ENCODE peak calls at places on chromosomes 2 and 18, in four cellular contexts. F is HL-60, J is K562, D is GM12878. A is an unnamed sample.

GRCh38 chr2:182682210-182682609 is 33.8 kb upstream of the DNAJC10 start:
- DNase-seq in F (no peak), J (no peak), D (no peak), A (no peak)

GRCh38 chr18:45412577-45412976 is 202.7 kb upstream of the SLC14A2 start:
- DNase-seq in F (no peak), J (no peak), D (peak), A (no peak)

GRCh38 chr2:235644191-235644590 is 150.3 kb downstream of the AGAP1 start:
- DNase-seq in F (no peak), J (no peak), D (no peak), A (no peak)

GRCh38 chr2:129199501-129199900 is 780.0 kb upstream of the RAB6C start:
- DNase-seq in F (no peak), J (no peak), D (no peak), A (no peak)

GRCh38 chr18:48766487-48766886 is 184.3 kb downstream of the SMAD7 start:
- DNase-seq in F (no peak), J (no peak), D (no peak), A (no peak)

GRCh38 chr2:8006181-8006580 is 675.7 kb upstream of the ID2 start:
- DNase-seq in F (no peak), J (no peak), D (no peak), A (no peak)

GRCh38 chr18:7590800-7591560 is 23.9 kb downstream of the PTPRM start:
- DNase-seq in F (no peak), J (no peak), D (no peak), A (no peak)

GRCh38 chr2:96205238-96205637 is 3.4 kb downstream of the STARD7 start:
- DNase-seq in F (no peak), J (no peak), D (no peak), A (no peak)

GRCh38 chr2:155176345-155176744 is 477.9 kb downstream of the KCNJ3 start:
- DNase-seq in F (no peak), J (no peak), D (no peak), A (no peak)

GRCh38 chr2:42297322-42297936 is 63.6 kb downstream of the COX7A2L start:
- DNase-seq in F (no peak), J (no peak), D (no peak), A (no peak)

GRCh38 chr2:105321875-105322646 is 7.5 kb downstream of the TGFBRAP1 start:
- DNase-seq in F (no peak), J (no peak), D (no peak), A (no peak)

GRCh38 chr2:159960413-159960812 is 102.0 kb downstream of the PLA2R1 start:
- DNase-seq in F (no peak), J (no peak), D (peak), A (no peak)
- TF ChIP-seq SPI1 in F (no peak), J (no peak), D (no peak), A (no peak)

GRCh38 chr2:14520385-14520945 is 112.1 kb upstream of the LRATD1 start:
- DNase-seq in F (no peak), J (no peak), D (no peak), A (no peak)
- TF ChIP-seq SPI1 in F (no peak), J (no peak), D (no peak), A (no peak)

GRCh38 chr18:23250893-23251656 is 115.8 kb downstream of the CABLES1 start:
- DNase-seq in F (peak), J (no peak), D (no peak), A (no peak)
- TF ChIP-seq SPI1 in F (no peak), J (no peak), D (no peak), A (no peak)

GRCh38 chr18:72336786-72337185 is 207.4 kb downstream of the CBLN2 start:
- DNase-seq in F (no peak), J (no peak), D (no peak), A (no peak)
- TF ChIP-seq SPI1 in F (no peak), J (no peak), D (no peak), A (no peak)

DNA sequence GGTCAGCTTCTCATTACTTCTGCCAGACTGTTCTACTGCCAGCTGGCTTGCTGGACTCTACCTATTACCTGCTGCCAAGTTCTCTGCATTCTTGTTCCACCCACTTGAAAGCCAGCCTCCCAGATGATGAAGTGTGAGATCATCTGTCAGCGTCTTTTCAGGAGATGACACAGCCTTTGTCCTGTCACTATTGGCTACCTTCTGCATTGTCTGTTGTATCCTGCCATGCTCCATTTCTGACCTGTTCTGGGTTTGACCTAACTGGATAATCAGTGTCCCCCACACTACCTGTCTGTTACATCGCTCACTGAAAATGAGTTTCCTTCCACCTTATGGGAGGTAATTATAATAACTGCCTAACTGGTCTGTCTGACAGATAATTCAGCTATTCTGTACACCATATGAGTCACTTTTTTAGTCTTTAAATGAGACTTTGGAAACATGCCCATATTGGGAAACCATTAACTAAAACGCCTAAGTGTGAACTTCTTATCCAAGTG is 520.6 kb downstream of the METTL4 start:
- DNase-seq in F (no peak), J (no peak), D (no peak), A (no peak)
- TF ChIP-seq SPI1 in F (no peak), J (no peak), D (no peak), A (no peak)

DNA sequence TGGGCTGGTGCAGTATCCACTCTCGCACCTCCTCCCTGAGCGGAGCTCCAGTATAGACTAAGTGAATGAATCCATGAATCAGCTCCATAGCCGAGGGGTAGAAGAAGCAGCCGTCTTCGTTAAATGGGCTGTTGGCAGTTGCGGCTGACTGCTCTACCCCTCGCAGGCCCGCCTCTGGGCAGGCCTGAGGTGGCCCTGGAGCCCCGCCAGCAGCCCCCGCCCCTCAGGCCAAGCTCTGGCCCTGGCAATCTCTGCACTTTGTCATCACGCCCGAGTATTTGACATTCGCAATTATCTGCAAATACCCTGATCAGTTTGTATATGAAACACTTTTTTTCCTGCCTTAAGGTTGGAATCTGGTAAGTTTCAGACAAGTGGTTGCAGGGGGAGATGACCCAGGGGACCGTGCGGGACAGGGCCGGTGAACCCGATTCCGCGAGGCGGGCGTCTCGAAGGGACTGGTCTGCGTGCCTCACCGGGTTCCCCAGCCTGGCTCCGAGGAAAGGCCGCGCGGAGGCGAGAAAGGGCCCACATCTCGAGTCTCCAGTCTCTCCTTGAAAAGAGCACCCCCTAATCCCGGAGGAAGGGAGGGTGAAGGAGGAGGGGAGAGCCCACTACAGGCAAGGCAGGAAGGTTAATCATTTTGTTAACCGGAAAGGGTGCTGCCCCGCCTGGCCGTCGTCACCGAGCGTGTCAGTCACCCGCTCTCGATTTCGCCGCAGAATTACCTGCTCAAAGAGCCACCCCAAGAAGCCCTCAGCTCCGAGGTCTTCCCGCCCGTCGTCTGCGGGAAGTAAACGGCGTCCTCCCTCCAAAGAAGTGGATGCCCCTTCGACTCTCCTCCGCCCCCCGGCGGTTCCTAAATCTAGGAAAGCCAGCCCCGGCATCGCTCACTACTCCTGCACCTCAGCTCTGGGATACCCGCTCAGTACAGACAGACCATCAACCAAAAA is 11.1 kb upstream of the SATB2 start:
- DNase-seq in F (no peak), J (no peak), D (no peak), A (no peak)
- TF ChIP-seq SPI1 in F (no peak), J (no peak), D (no peak), A (no peak)

GRCh38 chr2:168220971-168221819 is 26.2 kb downstream of the STK39 start:
- DNase-seq in F (no peak), J (no peak), D (no peak), A (no peak)
- TF ChIP-seq SPI1 in F (no peak), J (no peak), D (no peak), A (no peak)

DNA sequence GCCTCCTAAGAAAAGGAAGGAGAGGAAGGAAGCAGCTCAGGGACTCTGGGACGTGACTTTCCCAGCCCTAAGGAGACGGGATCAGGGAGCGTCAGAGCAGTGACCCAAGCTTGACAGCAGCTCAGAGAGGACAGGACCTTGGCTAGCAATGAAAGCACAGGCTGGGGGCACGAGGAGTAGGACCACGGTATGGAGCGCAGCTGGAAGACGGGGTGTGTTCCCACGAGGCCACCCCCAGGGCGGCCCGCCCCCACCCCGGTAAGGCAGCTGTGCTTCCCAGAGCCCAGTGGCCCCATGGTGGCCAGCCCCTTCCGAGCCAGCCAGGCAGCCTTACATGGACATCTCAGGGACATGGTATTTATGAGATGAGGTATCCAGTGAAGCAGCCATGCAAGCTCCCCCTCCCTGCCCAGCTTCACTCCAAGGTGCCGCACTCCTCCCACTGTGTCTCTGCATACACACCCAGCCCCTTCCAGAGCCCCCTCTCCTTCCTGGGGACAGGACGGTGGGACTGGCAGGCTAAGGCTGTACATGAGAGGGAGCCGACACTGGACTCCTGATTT is 45.8 kb downstream of the TNS1 start:
- DNase-seq in F (no peak), J (no peak), D (no peak), A (no peak)
- TF ChIP-seq SPI1 in F (no peak), J (no peak), D (no peak), A (no peak)

A was measured in GM12891.